ENCODE peak calls at places on chromosomes 5 and 9, in nine cellular contexts. W is pancreas, H is RWPE1, C is cardiac muscle cell, S is IMR-90, U is H9, K is colonic mucosa, Z is tibial nerve, O is brain microvascular endothelial cell. X is an unnamed sample.

GRCh38 chr5:2617461-2617860 is 134.0 kb downstream of the IRX2 start:
- DNase-seq in W (no peak), H (no peak), C (no peak), S (no peak), U (no peak), K (no peak), Z (no peak), O (no peak), X (no peak)

GRCh38 chr5:143409972-143410371 is 6.5 kb upstream of the NR3C1 start:
- DNase-seq in W (no peak), H (no peak), C (no peak), S (no peak), U (no peak), K (no peak), Z (no peak), O (no peak), X (no peak)

GRCh38 chr9:117687532-117687931 is 16.7 kb upstream of the TLR4 start:
- DNase-seq in W (no peak), H (no peak), C (no peak), S (no peak), U (peak), K (peak), Z (no peak), O (no peak), X (no peak)

GRCh38 chr5:77066823-77067442 is 20.2 kb downstream of the ZBED3 start:
- DNase-seq in W (no peak), H (no peak), C (peak), S (peak), U (no peak), K (no peak), Z (no peak), O (peak), X (no peak)

GRCh38 chr9:84300271-84300670 is 40.3 kb downstream of the SLC28A3 start:
- DNase-seq in W (no peak), H (peak), C (peak), S (peak), U (no peak), K (no peak), Z (no peak), O (peak), X (no peak)

GRCh38 chr5:98415663-98416062 is 357.8 kb upstream of the RGMB start:
- DNase-seq in W (no peak), H (no peak), C (no peak), S (no peak), U (no peak), K (no peak), Z (no peak), O (no peak), X (no peak)

GRCh38 chr5:58318468-58318867 is 141.4 kb downstream of the PLK2 start:
- DNase-seq in W (no peak), H (no peak), C (peak), S (peak), U (no peak), K (no peak), Z (no peak), O (peak), X (no peak)

GRCh38 chr9:104586496-104587180 is 12.6 kb downstream of the OR13C5 start:
- DNase-seq in W (no peak), H (peak), C (peak), S (no peak), U (no peak), K (no peak), Z (no peak), O (no peak), X (no peak)

GRCh38 chr9:29144476-29144875 is 1571.2 kb upstream of the C9orf72 start:
- DNase-seq in W (no peak), H (no peak), C (peak), S (no peak), U (no peak), K (no peak), Z (no peak), O (no peak), X (no peak)

GRCh38 chr5:116844015-116844414 is 269.4 kb upstream of the SEMA6A start:
- DNase-seq in W (no peak), H (no peak), C (no peak), S (no peak), U (no peak), K (no peak), Z (no peak), O (no peak), X (no peak)

GRCh38 chr5:171837522-171837921 is 51.9 kb downstream of the SMIM23 start:
- DNase-seq in W (no peak), H (no peak), C (no peak), S (no peak), U (no peak), K (no peak), Z (no peak), O (no peak), X (no peak)

GRCh38 chr5:172941067-172941516 is 18.1 kb upstream of the RPL26L1 start:
- DNase-seq in W (no peak), H (no peak), C (peak), S (no peak), U (no peak), K (no peak), Z (no peak), O (no peak), X (no peak)

GRCh38 chr5:116451905-116452450 is 122.6 kb downstream of the SEMA6A start:
- DNase-seq in W (no peak), H (no peak), C (no peak), S (no peak), U (no peak), K (no peak), Z (no peak), O (no peak), X (no peak)

GRCh38 chr5:132256783-132257130 is 739 bp upstream of the PDLIM4 start:
- DNase-seq in W (no peak), H (no peak), C (no peak), S (no peak), U (no peak), K (no peak), Z (no peak), O (no peak), X (no peak)

GRCh38 chr9:6692891-6693361 is 47.4 kb upstream of the GLDC start:
- DNase-seq in W (no peak), H (no peak), C (no peak), S (no peak), U (peak), K (no peak), Z (no peak), O (no peak), X (no peak)

GRCh38 chr5:169695919-169696490 is 58.9 kb downstream of the DOCK2 start:
- DNase-seq in W (no peak), H (peak), C (peak), S (peak), U (no peak), K (no peak), Z (no peak), O (peak), X (no peak)

GRCh38 chr5:63805151-63805550 is 157.1 kb downstream of the HTR1A start:
- DNase-seq in W (no peak), H (no peak), C (no peak), S (no peak), U (no peak), K (no peak), Z (no peak), O (no peak), X (no peak)

GRCh38 chr9:78860806-78861475 is 564.0 kb downstream of the PSAT1 start:
- DNase-seq in W (no peak), H (peak), C (peak), S (peak), U (no peak), K (no peak), Z (no peak), O (peak), X (no peak)

GRCh38 chr9:109953300-109953699 is 173.3 kb downstream of the PALM2AKAP2 start:
- DNase-seq in W (no peak), H (no peak), C (no peak), S (no peak), U (no peak), K (no peak), Z (no peak), O (no peak), X (no peak)

GRCh38 chr9:37926737-37927590 is 23.0 kb upstream of the SLC25A51 start:
- DNase-seq in W (no peak), H (no peak), C (no peak), S (no peak), U (no peak), K (no peak), Z (no peak), O (no peak), X (no peak)

GRCh38 chr9:96020822-96021615 is 145.5 kb downstream of the ERCC6L2 start:
- DNase-seq in W (peak), H (peak), C (peak), S (no peak), U (no peak), K (peak), Z (no peak), O (peak), X (peak)

GRCh38 chr5:164306662-164307061 is 801.2 kb downstream of the MAT2B start:
- DNase-seq in W (no peak), H (no peak), C (peak), S (peak), U (no peak), K (no peak), Z (no peak), O (peak), X (no peak)

GRCh38 chr5:59367791-59368394 is 525.6 kb downstream of the PDE4D start:
- DNase-seq in W (peak), H (peak), C (peak), S (peak), U (peak), K (peak), Z (peak), O (peak), X (peak)

GRCh38 chr9:738209-738915 is 103.1 kb upstream of the DMRT1 start:
- DNase-seq in W (no peak), H (peak), C (peak), S (peak), U (no peak), K (no peak), Z (no peak), O (peak), X (no peak)

GRCh38 chr5:142959683-142960308 is 189.6 kb downstream of the ARHGAP26 start:
- DNase-seq in W (no peak), H (no peak), C (no peak), S (peak), U (no peak), K (no peak), Z (no peak), O (no peak), X (no peak)

GRCh38 chr9:70641031-70641430 is 226.6 kb upstream of the KLF9 start:
- DNase-seq in W (no peak), H (no peak), C (no peak), S (no peak), U (no peak), K (no peak), Z (no peak), O (no peak), X (no peak)

GRCh38 chr9:108443278-108443633 is 412.5 kb downstream of the ACTL7B start:
- DNase-seq in W (no peak), H (no peak), C (no peak), S (peak), U (no peak), K (no peak), Z (no peak), O (no peak), X (no peak)

GRCh38 chr5:95537501-95537900 is 17.3 kb downstream of the SKIC3 start:
- DNase-seq in W (no peak), H (no peak), C (peak), S (no peak), U (no peak), K (no peak), Z (no peak), O (no peak), X (no peak)

GRCh38 chr5:147267082-147267832 is 32.4 kb downstream of the STK32A start:
- DNase-seq in W (no peak), H (no peak), C (no peak), S (no peak), U (no peak), K (no peak), Z (no peak), O (no peak), X (no peak)

GRCh38 chr9:108565651-108566378 is 290.0 kb downstream of the ACTL7B start:
- DNase-seq in W (peak), H (peak), C (peak), S (peak), U (peak), K (peak), Z (peak), O (peak), X (no peak)

GRCh38 chr9:133679466-133680051 is 43.4 kb downstream of the DBH start:
- DNase-seq in W (no peak), H (no peak), C (peak), S (no peak), U (no peak), K (no peak), Z (no peak), O (no peak), X (no peak)

GRCh38 chr5:133794771-133795391 is 173.5 kb downstream of the C5orf15 start:
- DNase-seq in W (no peak), H (no peak), C (no peak), S (no peak), U (peak), K (no peak), Z (no peak), O (no peak), X (no peak)

GRCh38 chr5:74252033-74252430 is 388.5 kb downstream of the ENC1 start:
- DNase-seq in W (no peak), H (no peak), C (no peak), S (no peak), U (no peak), K (no peak), Z (no peak), O (no peak), X (no peak)
- H3K27ac ChIP-seq in W (no peak), H (peak), C (no peak), S (no peak), U (no peak), K (peak), Z (no peak), O (no peak), X (no peak)

DNA sequence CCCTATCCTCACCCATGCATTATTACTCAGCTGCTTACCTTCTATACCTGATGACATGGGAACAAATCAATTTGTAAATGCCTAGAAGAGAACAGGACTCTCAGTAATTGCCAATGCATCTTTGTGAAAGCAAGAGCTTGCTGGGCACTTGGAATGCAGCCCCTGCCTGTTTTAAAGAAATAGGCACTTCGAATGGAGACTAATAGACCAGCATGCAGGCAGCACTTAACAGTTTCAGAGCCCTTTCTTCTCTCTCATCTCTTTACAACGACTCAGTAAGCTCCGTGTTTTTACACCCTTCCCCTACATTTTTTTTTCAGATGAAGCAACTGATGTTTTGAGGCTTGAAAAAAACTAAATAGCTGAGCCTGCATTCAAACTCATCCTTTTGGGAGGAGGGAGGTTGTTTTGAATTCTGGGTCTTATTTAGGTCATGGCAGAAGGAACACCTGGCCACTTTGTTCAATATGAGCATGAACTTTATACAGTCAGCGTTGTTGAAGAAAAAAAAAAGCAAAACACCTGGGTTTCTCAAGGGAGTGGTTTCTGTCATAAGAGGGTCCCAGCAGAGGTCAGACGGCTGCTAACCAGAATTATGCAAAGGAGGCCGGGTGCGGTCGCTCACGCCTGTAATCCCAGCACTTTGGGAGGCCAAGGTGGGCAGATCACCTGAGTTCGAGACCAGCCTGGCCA is 34.6 kb upstream of the WHRN start:
- DNase-seq in W (no peak), H (no peak), C (no peak), S (no peak), U (no peak), K (no peak), Z (no peak), O (no peak), X (no peak)
- H3K27ac ChIP-seq in W (no peak), H (no peak), C (no peak), S (no peak), U (no peak), K (no peak), Z (no peak), O (no peak), X (no peak)

GRCh38 chr5:40409600-40409999 is 270.1 kb upstream of the PTGER4 start:
- DNase-seq in W (no peak), H (no peak), C (peak), S (no peak), U (no peak), K (no peak), Z (no peak), O (no peak), X (peak)

GRCh38 chr5:40410231-40410861 is 269.4 kb upstream of the PTGER4 start:
- DNase-seq in W (no peak), H (peak), C (peak), S (peak), U (no peak), K (no peak), Z (no peak), O (peak), X (peak)

GRCh38 chr5:40413747-40414146 is 266.0 kb upstream of the PTGER4 start:
- DNase-seq in W (no peak), H (peak), C (peak), S (peak), U (no peak), K (no peak), Z (no peak), O (no peak), X (no peak)

GRCh38 chr5:40414922-40415321 is 264.8 kb upstream of the PTGER4 start:
- DNase-seq in W (no peak), H (no peak), C (no peak), S (no peak), U (no peak), K (no peak), Z (no peak), O (no peak), X (no peak)

DNA sequence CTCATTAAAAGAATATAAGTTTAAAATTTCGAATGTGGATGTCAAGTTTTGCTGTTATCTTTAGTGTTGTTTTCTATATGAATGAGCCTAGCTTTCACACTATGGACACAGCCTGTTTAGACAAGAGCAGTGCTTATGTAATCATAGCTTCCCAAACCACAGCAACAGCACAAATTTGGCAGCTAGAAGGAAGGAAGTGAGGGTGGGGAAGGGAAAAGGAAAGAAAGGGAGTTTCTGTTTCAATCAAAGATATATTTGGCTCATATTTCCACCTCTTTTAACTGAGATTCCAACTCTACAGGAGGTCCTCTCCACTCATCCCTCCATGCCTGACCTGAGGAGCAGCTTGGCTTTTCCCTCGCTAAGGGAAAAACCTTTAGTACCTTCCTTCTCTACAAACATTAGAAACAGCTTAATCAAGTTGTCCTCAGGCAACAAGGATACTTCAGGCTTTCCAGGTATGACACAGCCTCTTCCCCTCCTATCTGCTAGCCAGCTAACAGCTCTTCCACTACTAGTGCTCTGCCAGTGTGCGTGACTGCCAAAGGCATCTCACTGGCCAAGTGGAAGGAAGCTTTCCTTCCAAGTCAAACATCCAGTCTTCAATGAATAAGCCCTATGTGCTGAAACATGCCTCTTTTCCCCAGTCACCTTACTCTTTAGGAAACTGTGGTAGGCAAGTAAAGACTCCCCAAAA is 268.6 kb upstream of the PTGER4 start:
- DNase-seq in W (no peak), H (peak), C (peak), S (peak), U (no peak), K (no peak), Z (no peak), O (peak), X (no peak)
- H3K27ac ChIP-seq in W (no peak), H (peak), C (no peak), S (no peak), U (no peak), K (peak), Z (peak), O (peak), X (peak)

GRCh38 chr5:126228934-126229333 is 194.3 kb upstream of the GRAMD2B start:
- DNase-seq in W (no peak), H (no peak), C (no peak), S (no peak), U (no peak), K (no peak), Z (no peak), O (no peak), X (no peak)
- H3K27ac ChIP-seq in W (no peak), H (no peak), C (no peak), S (no peak), U (no peak), K (no peak), Z (no peak), O (no peak), X (no peak)

GRCh38 chr5:180179399-180180197 is 29.4 kb downstream of the RASGEF1C start:
- DNase-seq in W (no peak), H (no peak), C (no peak), S (no peak), U (no peak), K (peak), Z (no peak), O (no peak), X (no peak)
- H3K27ac ChIP-seq in W (no peak), H (no peak), C (no peak), S (no peak), U (no peak), K (no peak), Z (peak), O (no peak), X (no peak)

GRCh38 chr5:42235837-42236236 is 187.4 kb upstream of the GHR start:
- DNase-seq in W (no peak), H (no peak), C (no peak), S (no peak), U (no peak), K (no peak), Z (no peak), O (no peak), X (no peak)

GRCh38 chr5:42242829-42243485 is 180.3 kb upstream of the GHR start:
- DNase-seq in W (no peak), H (no peak), C (no peak), S (no peak), U (no peak), K (no peak), Z (no peak), O (no peak), X (no peak)

GRCh38 chr5:42242210-42242609 is 181.0 kb upstream of the GHR start:
- DNase-seq in W (no peak), H (no peak), C (no peak), S (no peak), U (no peak), K (no peak), Z (no peak), O (no peak), X (no peak)

GRCh38 chr5:42241636-42242035 is 181.6 kb upstream of the GHR start:
- DNase-seq in W (no peak), H (no peak), C (no peak), S (no peak), U (no peak), K (no peak), Z (no peak), O (no peak), X (no peak)
- H3K27ac ChIP-seq in W (no peak), H (no peak), C (no peak), S (no peak), U (no peak), K (no peak), Z (no peak), O (no peak), X (no peak)

DNA sequence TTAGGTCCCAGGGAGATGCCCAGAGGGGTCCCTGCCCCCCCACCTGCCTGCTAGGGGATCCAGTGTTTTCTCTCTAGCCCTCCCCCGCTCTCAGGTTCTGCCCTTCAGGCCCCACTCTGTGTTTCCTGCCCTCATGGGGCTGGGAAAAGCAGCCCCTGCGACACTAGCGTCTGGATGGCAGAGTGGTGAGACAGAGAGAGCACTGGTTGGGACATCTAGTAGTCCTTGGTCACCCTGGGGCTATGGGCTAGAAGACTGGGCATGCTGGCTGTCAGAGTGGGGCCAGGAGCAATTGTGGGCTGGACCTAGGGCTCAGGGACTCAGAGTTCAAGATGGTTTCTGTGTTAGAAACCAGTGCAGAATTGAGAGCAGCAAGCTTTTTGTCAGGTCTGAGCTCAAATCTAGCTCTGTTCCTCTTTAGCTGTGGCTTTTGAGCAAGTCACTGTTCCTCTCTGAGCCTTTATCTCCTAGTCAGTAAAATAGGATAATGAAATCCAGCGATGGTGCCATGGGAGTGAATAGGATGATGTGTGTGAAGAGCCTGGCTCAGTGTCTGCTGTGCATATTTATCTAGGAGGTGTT is 39.0 kb downstream of the RGS3 start:
- DNase-seq in W (no peak), H (no peak), C (no peak), S (no peak), U (no peak), K (no peak), Z (no peak), O (no peak), X (no peak)
- H3K27ac ChIP-seq in W (no peak), H (no peak), C (no peak), S (no peak), U (no peak), K (no peak), Z (no peak), O (no peak), X (no peak)

GRCh38 chr5:79842991-79843390 is 148.1 kb downstream of the MTX3 start:
- DNase-seq in W (no peak), H (no peak), C (no peak), S (no peak), U (no peak), K (no peak), Z (no peak), O (no peak), X (no peak)
- H3K27ac ChIP-seq in W (no peak), H (no peak), C (no peak), S (no peak), U (no peak), K (no peak), Z (no peak), O (no peak), X (no peak)